ENCODE peak calls at places on chromosomes 4 and X, in four cellular contexts. B is A549, F is K562, U is endothelial cell of umbilical vein. A is an unnamed sample.

GRCh38 chr4:129822708-129823504 is 727.0 kb downstream of the C4orf33 start:
- DNase-seq in B (no peak), F (no peak), U (peak; percentile 94), A (peak; percentile 31)

GRCh38 chr4:89000844-89001360 is 56.1 kb downstream of the FAM13A start:
- DNase-seq in B (peak; percentile 60), F (no peak), U (peak; percentile 72), A (peak; percentile 3)

GRCh38 chr4:40933272-40934053 is 183.7 kb downstream of the NSUN7 start:
- DNase-seq in B (no peak), F (no peak), U (peak; percentile 79), A (peak; percentile 71)

GRCh38 chr4:82648356-82648755 is 86.6 kb upstream of the TMEM150C start:
- DNase-seq in B (no peak), F (no peak), U (no peak), A (no peak)

GRCh38 chr4:15457401-15458201 is 12.1 kb upstream of the CC2D2A start:
- DNase-seq in B (peak; percentile 37), F (peak; percentile 27), U (peak; percentile 49), A (peak; percentile 78)

GRCh38 chr4:140046037-140046436 is 107.9 kb downstream of the MAML3 start:
- DNase-seq in B (no peak), F (no peak), U (peak; percentile 30), A (peak; percentile 31)

GRCh38 chr4:2163311-2163821 is 78.6 kb downstream of the HAUS3 start:
- DNase-seq in B (no peak), F (peak; percentile 36), U (no peak), A (no peak)

GRCh38 chrX:29617725-29618124 is 597.6 kb upstream of the MAGEB2 start:
- DNase-seq in B (peak; percentile 11), F (no peak), U (no peak), A (no peak)

GRCh38 chr4:116400480-116400879 is 684.9 kb downstream of the TRAM1L1 start:
- DNase-seq in B (no peak), F (no peak), U (no peak), A (peak; percentile 77)

GRCh38 chr4:13160906-13161305 is 323.2 kb downstream of the RAB28 start:
- DNase-seq in B (no peak), F (no peak), U (no peak), A (no peak)

GRCh38 chrX:12965390-12965940 is 9.4 kb upstream of the TMSB4X start:
- DNase-seq in B (no peak), F (peak; percentile 17), U (no peak), A (no peak)

GRCh38 chrX:115259238-115259875 is 25.5 kb upstream of the LRCH2 start:
- DNase-seq in B (no peak), F (no peak), U (no peak), A (no peak)

GRCh38 chrX:154490021-154490413 is 412 bp downstream of the SLC10A3 start:
- DNase-seq in B (peak; percentile 22), F (no peak), U (peak; percentile 2), A (peak; percentile 58)

GRCh38 chr4:10832989-10833635 is 148.5 kb upstream of the CLNK start:
- DNase-seq in B (no peak), F (no peak), U (no peak), A (no peak)

GRCh38 chr4:159308571-159309340 is 205.9 kb downstream of the RAPGEF2 start:
- DNase-seq in B (no peak), F (no peak), U (peak; percentile 54), A (no peak)

GRCh38 chr4:84913176-84913575 is 53.3 kb downstream of the WDFY3 start:
- DNase-seq in B (no peak), F (no peak), U (no peak), A (no peak)

GRCh38 chr4:124414641-124415040 is 297.9 kb downstream of the ANKRD50 start:
- DNase-seq in B (no peak), F (no peak), U (no peak), A (no peak)

GRCh38 chr4:6758732-6759131 is 23.8 kb upstream of the KIAA0232 start:
- DNase-seq in B (peak; percentile 49), F (no peak), U (no peak), A (no peak)

GRCh38 chr4:98262431-98262830 is 1.2 kb downstream of the RAP1GDS1 start:
- DNase-seq in B (no peak), F (no peak), U (no peak), A (peak; percentile 49)

GRCh38 chr4:121277194-121278105 is 103.4 kb downstream of the QRFPR start:
- DNase-seq in B (peak; percentile 48), F (no peak), U (no peak), A (peak; percentile 14)

GRCh38 chr4:156196722-156197121 is 243.1 kb upstream of the CTSO start:
- DNase-seq in B (no peak), F (no peak), U (no peak), A (no peak)

GRCh38 chr4:13325744-13326143 is 158.4 kb downstream of the RAB28 start:
- DNase-seq in B (no peak), F (no peak), U (no peak), A (no peak)

GRCh38 chrX:19774905-19775304 is 112.5 kb downstream of the SH3KBP1 start:
- DNase-seq in B (no peak), F (no peak), U (no peak), A (no peak)

DNA sequence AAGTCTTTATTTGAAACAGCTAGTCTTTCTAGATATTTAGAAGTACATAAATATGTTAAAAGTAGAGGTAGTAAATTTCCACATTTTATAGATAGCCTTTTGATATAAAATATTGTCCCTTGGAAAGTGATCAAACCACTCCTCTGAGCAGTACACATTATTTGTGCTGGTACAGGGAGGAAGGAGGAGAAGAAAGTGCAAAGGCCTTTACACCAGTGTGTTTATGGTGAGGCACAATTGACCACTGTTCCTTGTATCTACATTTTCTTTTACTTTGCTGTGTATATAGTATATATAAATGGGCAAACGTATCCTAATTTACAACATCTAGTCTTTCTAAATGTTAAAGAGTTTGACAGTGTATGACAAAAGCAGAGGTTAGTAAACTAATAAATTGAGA is 39.9 kb downstream of the CXCL8 start:
- DNase-seq in B (no peak), F (no peak), U (no peak), A (no peak)
- TF ChIP-seq MAX in B (no peak), F (no peak), U (no peak), A (no peak)

GRCh38 chr4:74793757-74794340 is 474 bp downstream of the BTC start:
- DNase-seq in B (peak; percentile 66), F (no peak), U (peak; percentile 26), A (no peak)
- TF ChIP-seq MYC in B (no peak), F (no peak), U (no peak), A (no peak)

GRCh38 chr4:87391783-87392054 is 731 bp upstream of the HSD17B11 start:
- DNase-seq in B (no peak), F (no peak), U (no peak), A (no peak)

GRCh38 chr4:87387237-87387636 is 3.8 kb downstream of the HSD17B11 start:
- DNase-seq in B (no peak), F (no peak), U (no peak), A (no peak)

GRCh38 chr4:87392183-87392582 is 1.2 kb upstream of the HSD17B11 start:
- DNase-seq in B (no peak), F (no peak), U (no peak), A (peak; percentile 18)

GRCh38 chr4:87390931-87391782 is at the start of gene HSD17B11:
- DNase-seq in B (peak; percentile 94), F (peak; percentile 82), U (peak; percentile 93), A (peak; percentile 98)
- TF ChIP-seq CTCF in B (no peak), F (peak; percentile 13), U (no peak), A (no peak)

GRCh38 chr4:127604949-127605709 is 27.6 kb upstream of the INTU start:
- DNase-seq in B (peak; percentile 20), F (no peak), U (peak; percentile 26), A (peak; percentile 46)
- TF ChIP-seq MAX in B (no peak), F (no peak), U (no peak), A (no peak)

GRCh38 chr4:138279286-138279685 is 37.1 kb upstream of the SLC7A11 start:
- DNase-seq in B (no peak), F (no peak), U (no peak), A (no peak)

GRCh38 chr4:138275216-138275615 is 33.1 kb upstream of the SLC7A11 start:
- DNase-seq in B (no peak), F (no peak), U (no peak), A (no peak)

GRCh38 chr4:138275946-138276621 is 33.9 kb upstream of the SLC7A11 start:
- DNase-seq in B (peak; percentile 68), F (no peak), U (peak; percentile 83), A (no peak)
- TF ChIP-seq MYC in B (no peak), F (no peak), U (no peak), A (no peak)

A was measured in NB4.